ENCODE peak calls at places on chromosomes 11 and 22, in ten cellular contexts. D is epithelial cell of esophagus, J is GM12865, H is IMR-90, A is type B pancreatic cell, L is OCI-LY7, G is fibroblast of mammary gland, T is B cell, K is astrocyte of the spinal cord, W is colonic mucosa. Y is an unnamed sample.

GRCh38 chr11:77753230-77753629 is 67.3 kb downstream of the RSF1 start:
- DNase-seq in H (no peak), A (no peak), T (no peak), D (no peak), J (no peak), G (no peak), W (no peak), L (no peak), K (no peak), Y (no peak)

GRCh38 chr22:39431821-39432251 is 25.0 kb upstream of the MGAT3 start:
- DNase-seq in H (peak; percentile 34), W (no peak), D (no peak), L (no peak), K (peak; percentile 26), T (no peak), A (no peak), G (no peak), J (no peak), Y (no peak)

GRCh38 chr22:38412435-38413084 is 42.4 kb downstream of the KCNJ4 start:
- DNase-seq in T (no peak), K (no peak), J (no peak), D (no peak), L (no peak), H (no peak), G (no peak), W (peak; percentile 51), A (peak; percentile 68), Y (peak; percentile 75)

GRCh38 chr22:46563381-46564083 is 26.1 kb upstream of the CELSR1 start:
- DNase-seq in K (peak; percentile 43), J (peak; percentile 81), H (peak; percentile 37), L (peak; percentile 85), T (peak; percentile 73), W (peak; percentile 92), A (no peak), G (peak; percentile 34), D (peak; percentile 63), Y (peak; percentile 85)

GRCh38 chr11:102419181-102419580 is 33.4 kb downstream of the TMEM123 start:
- DNase-seq in A (no peak), K (no peak), D (peak; percentile 85), T (no peak), L (no peak), H (no peak), G (no peak), W (no peak), J (no peak), Y (no peak)

GRCh38 chr11:106466441-106467190 is 389.2 kb downstream of the AASDHPPT start:
- DNase-seq in K (peak; percentile 90), T (no peak), D (peak; percentile 74), J (no peak), G (peak; percentile 89), W (no peak), H (peak; percentile 94), A (no peak), L (no peak), Y (no peak)

GRCh38 chr22:23911318-23911980 is 17.3 kb downstream of the MIF start:
- DNase-seq in G (no peak), D (no peak), A (no peak), W (no peak), J (no peak), K (no peak), H (no peak), L (peak; percentile 87), T (no peak), Y (no peak)

GRCh38 chr11:118790357-118791014 is 478 bp downstream of the DDX6 start:
- DNase-seq in G (peak; percentile 71), W (peak; percentile 69), A (no peak), J (peak; percentile 80), D (peak; percentile 43), L (peak; percentile 78), H (peak; percentile 56), T (peak; percentile 71), K (peak; percentile 71), Y (peak; percentile 55)

GRCh38 chr11:14443642-14444041 is 56.0 kb downstream of the COPB1 start:
- DNase-seq in A (no peak), G (peak; percentile 60), J (no peak), D (peak; percentile 56), K (peak; percentile 42), L (no peak), T (no peak), W (peak; percentile 46), H (peak; percentile 57), Y (no peak)

GRCh38 chr11:64251986-64252837 is 882 bp downstream of the PLCB3 start:
- DNase-seq in J (no peak), D (peak; percentile 72), H (no peak), G (no peak), K (no peak), L (peak; percentile 36), T (no peak), W (peak; percentile 92), A (no peak), Y (peak; percentile 50)
- TF ChIP-seq CTCF in J (peak; percentile 48), D (peak; percentile 34), H (peak; percentile 35), G (peak; percentile 38), K (peak; percentile 45), L (peak; percentile 71), T (peak; percentile 39), W (no peak), A (peak; percentile 28), Y (peak; percentile 31)

GRCh38 chr11:72350752-72351151 is 83.6 kb downstream of the CLPB start:
- DNase-seq in H (peak; percentile 24), D (no peak), T (no peak), W (no peak), J (no peak), K (no peak), L (no peak), A (no peak), G (peak; percentile 12), Y (no peak)

GRCh38 chr11:72349616-72350218 is 84.6 kb downstream of the CLPB start:
- DNase-seq in A (no peak), L (no peak), K (no peak), J (no peak), W (no peak), T (no peak), H (no peak), G (peak; percentile 51), D (no peak), Y (no peak)

GRCh38 chr11:72354356-72355115 is 79.8 kb downstream of the CLPB start:
- DNase-seq in A (no peak), G (no peak), H (peak; percentile 31), K (peak; percentile 10), L (no peak), T (no peak), W (no peak), D (peak; percentile 13), J (no peak), Y (no peak)

GRCh38 chr11:72353861-72354260 is 80.5 kb downstream of the CLPB start:
- DNase-seq in D (peak; percentile 15), W (no peak), J (no peak), L (no peak), T (no peak), K (no peak), G (peak; percentile 36), A (no peak), H (peak; percentile 22), Y (no peak)

GRCh38 chr11:72352859-72353551 is 81.3 kb downstream of the CLPB start:
- DNase-seq in J (peak; percentile 79), H (peak; percentile 85), L (no peak), G (peak; percentile 70), W (no peak), T (no peak), A (no peak), D (peak; percentile 80), K (peak; percentile 69), Y (peak; percentile 45)
- TF ChIP-seq CTCF in J (peak; percentile 59), H (peak; percentile 69), L (no peak), G (peak; percentile 47), W (no peak), T (no peak), A (peak; percentile 54), D (peak; percentile 62), K (peak; percentile 65), Y (peak; percentile 36)

GRCh38 chr11:12581923-12582322 is 92.3 kb upstream of the TEAD1 start:
- DNase-seq in D (peak; percentile 86), J (peak; percentile 39), T (no peak), K (peak; percentile 81), G (peak; percentile 74), W (no peak), L (no peak), A (no peak), H (peak; percentile 88), Y (no peak)

GRCh38 chr11:12573707-12574106 is 100.5 kb upstream of the TEAD1 start:
- DNase-seq in J (no peak), W (no peak), T (no peak), L (no peak), K (no peak), D (no peak), G (no peak), H (no peak), A (no peak), Y (no peak)

DNA sequence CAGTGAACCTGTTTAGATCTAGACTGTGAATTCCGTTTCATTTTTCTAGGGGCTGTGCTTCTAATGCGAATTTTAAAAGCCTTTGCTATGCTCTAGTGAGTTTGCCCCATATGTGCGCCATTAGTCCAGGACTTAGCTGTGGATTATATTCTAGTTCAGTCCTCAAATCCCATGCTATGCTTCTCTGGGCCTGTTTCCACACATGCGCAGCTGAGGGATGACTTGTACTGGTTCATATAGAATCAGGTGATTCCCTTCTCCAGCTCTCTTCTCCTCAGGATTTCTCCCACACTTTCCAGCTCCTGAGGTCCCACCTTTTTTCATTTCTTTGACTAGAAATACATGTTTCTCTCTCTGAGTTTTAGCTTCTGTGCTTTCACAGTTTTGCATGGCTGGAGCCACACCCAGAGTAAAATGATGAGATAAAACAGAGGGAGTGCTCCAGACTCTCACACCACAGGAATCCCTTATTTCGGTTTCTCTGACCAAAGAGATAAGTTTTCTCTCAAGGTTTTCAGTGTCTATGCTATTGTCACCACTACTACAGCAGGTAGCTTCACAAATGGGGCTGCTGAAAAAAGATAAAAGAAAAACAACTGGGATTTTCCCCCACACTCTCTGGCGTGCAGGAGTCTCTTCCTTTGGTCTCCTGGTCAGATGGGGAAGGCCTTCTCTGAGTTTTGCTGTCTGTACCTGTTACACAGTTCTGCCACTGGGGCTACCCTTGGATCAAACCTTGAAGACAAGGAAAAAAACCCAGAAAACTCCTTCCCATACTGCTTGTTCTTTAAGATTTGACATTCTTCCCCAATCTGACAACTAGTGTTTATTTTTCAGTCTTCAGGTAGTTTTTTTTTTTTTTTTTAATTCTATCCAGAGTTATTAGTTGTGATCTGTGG is 96.2 kb upstream of the TEAD1 start:
- DNase-seq in L (no peak), J (peak; percentile 15), W (no peak), D (no peak), H (no peak), A (no peak), K (no peak), T (no peak), G (no peak), Y (no peak)
- TF ChIP-seq CTCF in L (no peak), J (no peak), W (no peak), D (no peak), H (no peak), A (peak; percentile 51), K (peak; percentile 2), T (no peak), G (no peak), Y (no peak)

DNA sequence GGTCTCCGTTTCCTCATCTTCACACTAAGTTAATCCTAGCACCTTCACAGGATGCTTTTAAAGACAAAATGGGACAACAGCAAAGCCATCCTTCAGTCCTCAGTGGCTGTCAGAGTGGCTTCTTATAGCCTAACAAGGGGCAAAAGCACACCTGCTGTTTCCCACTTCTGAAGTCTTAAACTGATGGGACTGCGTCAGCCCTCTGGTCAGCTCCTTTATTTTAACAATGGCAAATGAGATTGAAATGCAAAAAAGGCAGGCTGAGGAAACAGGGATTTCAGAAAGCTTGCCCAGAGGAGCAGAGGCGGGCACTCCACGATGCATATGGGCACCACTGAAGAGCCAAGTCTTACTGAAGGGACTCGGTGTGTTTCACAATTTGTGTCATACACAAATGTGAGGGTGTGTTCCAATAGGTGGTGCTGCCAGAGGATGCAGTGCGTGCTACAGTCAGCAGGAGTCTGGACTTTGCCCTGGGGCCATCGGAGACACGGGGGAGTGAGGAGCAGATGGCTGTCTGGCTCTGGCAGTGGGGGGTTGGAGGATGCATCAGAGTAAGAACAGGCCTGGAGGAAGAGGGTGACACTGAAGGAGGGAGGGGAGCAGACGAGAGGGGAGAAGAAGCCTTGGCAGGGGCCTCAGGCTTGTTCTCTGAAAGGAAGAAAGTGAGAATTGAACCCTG is 47.3 kb downstream of the TENM4 start:
- DNase-seq in L (no peak), W (no peak), J (no peak), T (no peak), H (no peak), K (no peak), A (no peak), D (peak; percentile 33), G (no peak), Y (no peak)
- TF ChIP-seq CTCF in L (no peak), W (no peak), J (no peak), T (no peak), H (no peak), K (no peak), A (peak; percentile 32), D (peak; percentile 3), G (no peak), Y (no peak)